ENCODE peak calls at places on chromosomes 5 and 9, in four cellular contexts. J is kidney epithelial cell, R is psoas muscle, E is K562. H is an unnamed sample. For H3K36me3, the result is how much of the 10 kb centered on the place peaks cover.

GRCh38 chr5:128424672-128425071 is 113.4 kb downstream of the FBN2 start:
- DNase-seq in J (no peak), R (no peak), E (no peak), H (no peak)

GRCh38 chr5:159912033-159912800 is 4.1 kb upstream of the ADRA1B start:
- DNase-seq in J (peak), R (no peak), E (no peak), H (no peak)

GRCh38 chr5:123089971-123090640 is 1.1 kb downstream of the PRDM6 start:
- DNase-seq in J (no peak), R (peak), E (no peak), H (no peak)

GRCh38 chr5:34706084-34706483 is 50.0 kb downstream of the RAI14 start:
- DNase-seq in J (no peak), R (no peak), E (no peak), H (no peak)

GRCh38 chr9:785997-786396 is 55.5 kb upstream of the DMRT1 start:
- DNase-seq in J (no peak), R (no peak), E (no peak), H (no peak)

GRCh38 chr5:30918171-30918570 is 275.3 kb upstream of the CDH6 start:
- DNase-seq in J (peak), R (no peak), E (no peak), H (no peak)

GRCh38 chr5:153714732-153715287 is 224.3 kb downstream of the GRIA1 start:
- DNase-seq in J (no peak), R (no peak), E (no peak), H (no peak)

GRCh38 chr5:67047180-67047579 is 149.4 kb downstream of the CD180 start:
- DNase-seq in J (no peak), R (peak), E (no peak), H (no peak)

GRCh38 chr9:32264171-32264862 is 120.1 kb upstream of the ACO1 start:
- DNase-seq in J (peak), R (no peak), E (no peak), H (no peak)

GRCh38 chr5:76341935-76342334 is 61.1 kb upstream of the IQGAP2 start:
- DNase-seq in J (no peak), R (no peak), E (no peak), H (no peak)

GRCh38 chr9:114189823-114190562 is 34.7 kb downstream of the COL27A1 start:
- DNase-seq in J (no peak), R (no peak), E (no peak), H (no peak)
- TF ChIP-seq CTCF in J (no peak), R (no peak), E (no peak), H (no peak)

GRCh38 chr9:96026655-96027213 is 151.2 kb downstream of the ERCC6L2 start:
- DNase-seq in J (no peak), R (no peak), E (no peak), H (no peak)
- H3K4me3 ChIP-seq in J (no peak), R (no peak), E (no peak), H (no peak)

GRCh38 chr5:180791611-180792213 is 10.9 kb downstream of the MGAT1 start:
- DNase-seq in J (no peak), R (no peak), E (no peak), H (no peak)
- H3K36me3 ChIP-seq in J (under half), R (under half), E (half or more), H (under half)

GRCh38 chr5:150438873-150439546 is 10.5 kb downstream of the RPS14 start:
- DNase-seq in J (no peak), R (no peak), E (peak), H (no peak)
- TF ChIP-seq CTCF in J (peak), R (peak), E (peak), H (peak)

GRCh38 chr9:107435415-107435814 is 54.2 kb downstream of the KLF4 start:
- DNase-seq in J (no peak), R (no peak), E (no peak), H (no peak)
- H3K4me3 ChIP-seq in J (no peak), R (no peak), E (no peak), H (no peak)

GRCh38 chr5:16669776-16670175 is 53.0 kb upstream of the RETREG1 start:
- DNase-seq in J (no peak), R (no peak), E (no peak), H (no peak)
- H3K36me3 ChIP-seq in J (under half), R (under half), E (under half), H (under half)

GRCh38 chr5:57306359-57306758 is 132.5 kb downstream of the GPBP1 start:
- DNase-seq in J (no peak), R (no peak), E (no peak), H (no peak)

GRCh38 chr5:57302643-57303042 is 128.8 kb downstream of the GPBP1 start:
- DNase-seq in J (no peak), R (no peak), E (no peak), H (no peak)

GRCh38 chr5:57304931-57305330 is 131.1 kb downstream of the GPBP1 start:
- DNase-seq in J (no peak), R (no peak), E (no peak), H (no peak)

GRCh38 chr5:57302164-57302563 is 128.3 kb downstream of the GPBP1 start:
- DNase-seq in J (peak), R (no peak), E (no peak), H (no peak)

GRCh38 chr5:57303985-57304384 is 130.1 kb downstream of the GPBP1 start:
- DNase-seq in J (no peak), R (no peak), E (no peak), H (no peak)
- TF ChIP-seq CTCF in J (no peak), R (no peak), E (no peak), H (no peak)

GRCh38 chr5:171453988-171454387 is 34.5 kb downstream of the FGF18 start:
- DNase-seq in J (no peak), R (no peak), E (no peak), H (no peak)

GRCh38 chr5:171453056-171453725 is 33.7 kb downstream of the FGF18 start:
- DNase-seq in J (no peak), R (no peak), E (no peak), H (no peak)

GRCh38 chr5:171449426-171449825 is 30.0 kb downstream of the FGF18 start:
- DNase-seq in J (no peak), R (no peak), E (no peak), H (no peak)

GRCh38 chr5:171451421-171451820 is 32.0 kb downstream of the FGF18 start:
- DNase-seq in J (no peak), R (no peak), E (no peak), H (no peak)

DNA sequence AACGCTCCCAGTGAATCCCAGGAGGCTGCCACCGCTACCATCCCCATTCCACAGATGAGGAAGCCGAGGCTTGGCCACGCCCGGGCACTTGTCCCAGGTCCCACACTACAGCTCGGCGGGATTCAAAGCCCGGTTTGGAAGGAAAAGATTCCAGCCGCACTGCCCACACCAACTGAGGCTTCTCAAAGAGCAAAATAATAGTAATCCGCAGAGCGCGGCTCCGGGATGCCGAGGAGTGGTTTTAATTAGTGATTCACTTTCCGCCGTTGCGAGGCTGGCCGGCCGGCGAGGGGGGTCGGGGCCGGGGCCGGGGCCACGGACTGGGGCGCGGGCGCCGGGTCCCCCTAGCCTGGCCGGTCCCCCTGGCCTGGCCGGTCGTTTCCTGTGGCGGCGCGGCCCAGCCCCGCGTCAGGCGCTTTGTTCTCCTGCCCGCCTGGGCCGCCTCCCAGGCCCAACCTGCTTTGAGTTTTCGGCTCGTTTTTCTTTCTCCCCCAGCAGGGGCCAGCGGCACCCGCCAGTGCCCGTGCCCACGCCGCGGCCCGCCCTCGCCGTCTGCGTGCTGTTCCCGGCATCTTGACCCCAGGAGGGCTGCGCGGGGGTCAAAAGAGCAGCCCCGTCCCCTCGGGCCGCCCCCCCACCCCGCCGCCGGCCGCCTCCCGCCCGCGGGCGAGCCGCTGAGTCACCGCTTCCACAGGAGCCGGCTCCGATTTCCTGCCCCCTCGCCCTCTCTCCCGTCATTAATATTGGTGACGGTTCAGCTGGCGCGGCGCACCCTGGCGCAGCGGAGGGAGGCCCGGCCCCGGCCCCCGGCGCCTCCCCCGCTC is 31.2 kb downstream of the FGF18 start:
- DNase-seq in J (no peak), R (peak), E (peak), H (peak)
- H3K4me3 ChIP-seq in J (peak), R (peak), E (no peak), H (peak)

DNA sequence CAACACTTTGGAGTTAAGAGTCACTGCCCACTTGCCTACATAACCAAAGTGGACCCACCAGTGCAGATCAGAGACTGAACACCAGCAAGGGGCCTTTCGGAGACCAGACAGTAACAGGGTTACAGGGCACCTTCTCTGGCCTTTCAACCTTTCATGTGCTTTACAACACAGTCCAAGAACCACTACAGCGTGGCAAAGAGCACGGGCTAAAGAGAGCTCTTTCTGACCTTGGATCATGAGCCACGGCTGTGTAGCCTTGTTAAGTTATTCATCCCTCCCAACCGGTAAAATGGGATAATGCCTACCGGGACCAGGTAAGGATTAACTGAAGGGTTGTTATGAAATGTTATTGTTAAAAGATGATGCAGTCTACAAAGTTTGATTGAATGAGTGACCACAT is 75.0 kb downstream of the TLE1 start:
- DNase-seq in J (no peak), R (no peak), E (no peak), H (no peak)
- H3K36me3 ChIP-seq in J (under half), R (under half), E (under half), H (under half)

H was measured in BJ.